ENCODE peak calls at places on chromosomes 7 and 10, in nine cellular contexts. N is neural progenitor cell, J is A549, D is astrocyte, P is PC-9, S is fibroblast of lung, X is SK-N-SH, M is IMR-90, I is hepatocyte. Q is an unnamed sample.

GRCh38 chr7:35758421-35758820 is 42.4 kb upstream of the SEPTIN7 start:
- DNase-seq in P (no peak), M (no peak), D (no peak), J (peak), X (peak), S (peak), I (peak), N (peak), Q (no peak)

GRCh38 chr10:120943542-120943941 is 92.4 kb downstream of the WDR11 start:
- DNase-seq in M (no peak), J (no peak), S (no peak), D (no peak), N (peak), P (no peak), X (peak), I (no peak), Q (no peak)

GRCh38 chr10:12534824-12535223 is 185.5 kb downstream of the CAMK1D start:
- DNase-seq in D (peak), S (peak), M (peak), J (no peak), I (no peak), X (peak), P (peak), N (no peak), Q (peak)

GRCh38 chr7:15130666-15131541 is 228.4 kb upstream of the DGKB start:
- DNase-seq in S (peak), X (no peak), D (peak), I (no peak), J (peak), M (peak), N (no peak), P (no peak), Q (peak)

GRCh38 chr7:95322396-95322795 is 1.9 kb downstream of the PON1 start:
- DNase-seq in S (peak), D (peak), X (no peak), M (no peak), N (no peak), P (no peak), I (no peak), J (no peak), Q (no peak)

GRCh38 chr10:74929197-74929596 is 102.8 kb downstream of the KAT6B start:
- DNase-seq in P (no peak), D (peak), N (no peak), X (no peak), I (no peak), J (no peak), M (peak), S (peak), Q (no peak)

GRCh38 chr7:67821116-67821515 is 824.5 kb downstream of the TYW1 start:
- DNase-seq in S (peak), J (no peak), N (no peak), D (no peak), P (no peak), M (no peak), I (no peak), X (no peak), Q (no peak)

GRCh38 chr10:122142652-122143237 is 128.4 kb upstream of the BTBD16 start:
- DNase-seq in D (no peak), N (peak), S (no peak), J (no peak), P (no peak), M (no peak), X (peak), I (no peak), Q (no peak)

GRCh38 chr7:70032673-70033072 is 434.4 kb downstream of the AUTS2 start:
- DNase-seq in D (no peak), I (no peak), N (no peak), S (no peak), X (no peak), P (no peak), M (no peak), J (no peak), Q (no peak)

GRCh38 chr7:116249969-116250553 is 39.7 kb downstream of the TES start:
- DNase-seq in J (peak), N (peak), X (peak), S (peak), P (no peak), M (peak), I (peak), D (peak), Q (peak)

GRCh38 chr7:39688611-39689485 is 65.5 kb downstream of the RALA start:
- DNase-seq in M (no peak), D (peak), J (peak), X (no peak), I (no peak), N (no peak), P (peak), S (peak), Q (peak)

GRCh38 chr7:142385528-142386340 is 127.9 kb upstream of the PRSS58 start:
- DNase-seq in X (peak), N (peak), S (peak), I (peak), P (peak), J (peak), M (peak), D (peak), Q (peak)

GRCh38 chr10:71684356-71685173 is 35.0 kb downstream of the C10orf105 start:
- DNase-seq in D (no peak), M (no peak), I (no peak), X (no peak), N (no peak), S (no peak), P (no peak), J (peak), Q (no peak)

GRCh38 chr10:67261300-67261797 is 335.5 kb downstream of the LRRTM3 start:
- DNase-seq in J (no peak), P (no peak), D (no peak), S (no peak), M (no peak), X (no peak), N (no peak), I (no peak), Q (no peak)

GRCh38 chr7:72098812-72099211 is 313.3 kb downstream of the CALN1 start:
- DNase-seq in D (no peak), J (no peak), M (no peak), P (no peak), N (no peak), S (no peak), I (peak), X (peak), Q (no peak)

GRCh38 chr10:71239946-71240795 is 27.8 kb downstream of the UNC5B start:
- DNase-seq in S (no peak), I (no peak), P (no peak), D (no peak), M (no peak), X (no peak), N (no peak), J (no peak), Q (no peak)

GRCh38 chr7:138163800-138164199 is 87.5 kb downstream of the AKR1D1 start:
- DNase-seq in M (no peak), S (no peak), I (no peak), N (no peak), D (no peak), P (no peak), J (no peak), X (no peak), Q (no peak)

GRCh38 chr7:138158739-138159528 is 82.7 kb downstream of the AKR1D1 start:
- DNase-seq in D (no peak), P (no peak), X (no peak), N (no peak), I (no peak), M (no peak), J (no peak), S (no peak), Q (no peak)

GRCh38 chr7:138157702-138158101 is 81.4 kb downstream of the AKR1D1 start:
- DNase-seq in I (no peak), D (no peak), X (no peak), J (no peak), P (no peak), N (no peak), M (no peak), S (no peak), Q (no peak)

GRCh38 chr7:138164804-138165203 is 88.5 kb downstream of the AKR1D1 start:
- DNase-seq in J (peak), N (no peak), P (no peak), S (no peak), D (no peak), X (no peak), M (no peak), I (no peak), Q (peak)

DNA sequence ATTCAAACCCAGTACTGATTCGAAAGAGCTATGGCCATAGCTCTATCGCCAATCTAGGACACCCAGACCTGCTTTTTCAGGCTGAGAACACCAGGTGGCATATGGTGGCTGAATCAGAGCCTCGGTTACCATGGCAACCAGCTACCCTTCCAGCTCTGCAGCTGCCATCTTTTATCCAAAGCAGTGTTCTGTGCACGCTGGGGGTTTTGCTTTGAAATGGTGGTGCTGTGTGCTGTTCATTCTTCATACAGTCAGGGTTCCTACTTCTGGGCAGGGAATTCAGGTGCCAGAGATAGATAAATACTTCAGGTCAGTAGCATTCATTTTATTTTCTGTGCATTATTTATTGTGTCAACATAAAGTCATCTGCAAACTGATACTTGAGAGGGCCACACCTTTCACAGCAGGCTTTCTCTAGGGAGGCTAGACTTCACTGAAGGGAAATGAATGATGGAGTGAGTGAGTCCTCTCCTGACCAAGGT is 85.4 kb downstream of the AKR1D1 start:
- DNase-seq in I (peak), J (peak), M (peak), N (peak), X (peak), P (peak), D (peak), S (peak), Q (peak)
- H3K4me2 ChIP-seq in I (peak), J (peak), M (no peak), N (no peak), X (peak), P (peak), D (peak), S (no peak), Q (no peak)

GRCh38 chr7:111388016-111388415 is 174.3 kb downstream of the IMMP2L start:
- DNase-seq in D (no peak), I (no peak), X (no peak), N (no peak), S (no peak), M (no peak), P (no peak), J (no peak), Q (no peak)
- TF ChIP-seq CTCF in D (no peak), I (no peak), X (no peak), N (no peak), S (no peak), M (no peak), P (no peak), J (no peak), Q (no peak)

GRCh38 chr7:112939589-112940313 is 146.9 kb downstream of the GPR85 start:
- DNase-seq in M (peak), P (peak), S (peak), X (peak), N (peak), D (peak), I (peak), J (peak), Q (peak)

GRCh38 chr7:112940314-112940732 is 146.3 kb downstream of the GPR85 start:
- DNase-seq in N (no peak), P (no peak), M (no peak), S (no peak), D (peak), X (no peak), I (no peak), J (no peak), Q (no peak)

GRCh38 chr7:112946350-112946749 is 140.3 kb downstream of the GPR85 start:
- DNase-seq in N (no peak), X (no peak), S (no peak), J (no peak), I (no peak), P (no peak), D (no peak), M (peak), Q (no peak)

GRCh38 chr7:112942981-112943380 is 143.6 kb downstream of the GPR85 start:
- DNase-seq in I (no peak), D (no peak), P (no peak), X (no peak), S (no peak), M (no peak), N (no peak), J (no peak), Q (no peak)

DNA sequence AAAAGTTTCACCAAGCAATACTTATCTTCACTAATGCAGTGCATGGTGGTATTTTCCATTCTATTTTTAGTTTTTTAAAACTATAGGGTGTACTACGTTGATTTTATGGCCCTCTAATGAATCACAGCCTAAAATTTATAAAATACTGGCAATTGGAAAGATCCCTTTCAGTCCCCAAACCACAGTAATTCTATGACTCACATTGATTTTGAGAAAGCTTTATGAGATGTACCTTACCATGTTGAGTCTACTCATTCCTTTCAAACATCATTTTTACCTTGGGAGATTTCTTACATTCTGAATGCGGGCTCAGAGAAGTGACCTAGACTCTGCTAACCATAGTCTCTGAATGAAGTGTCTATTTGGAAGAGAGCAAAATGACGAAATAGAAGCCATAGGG is 141.6 kb downstream of the GPR85 start:
- DNase-seq in J (no peak), S (peak), P (no peak), D (no peak), I (no peak), N (no peak), M (peak), X (no peak), Q (no peak)
- H3K4me2 ChIP-seq in J (no peak), S (no peak), P (no peak), D (no peak), I (no peak), N (no peak), M (no peak), X (no peak), Q (no peak)

GRCh38 chr7:1974714-1975113 is 258.0 kb downstream of the MAD1L1 start:
- DNase-seq in I (no peak), P (no peak), D (no peak), X (no peak), S (no peak), N (no peak), M (no peak), J (no peak), Q (no peak)

GRCh38 chr7:1974290-1974689 is 258.5 kb downstream of the MAD1L1 start:
- DNase-seq in P (no peak), J (no peak), M (no peak), X (no peak), S (no peak), N (no peak), D (no peak), I (no peak), Q (no peak)

GRCh38 chr7:1971946-1972654 is 260.6 kb downstream of the MAD1L1 start:
- DNase-seq in D (no peak), S (no peak), M (no peak), X (no peak), J (no peak), N (no peak), P (no peak), I (no peak), Q (no peak)

GRCh38 chr7:1972734-1973133 is 260.0 kb downstream of the MAD1L1 start:
- DNase-seq in N (no peak), M (no peak), P (no peak), J (no peak), D (no peak), I (no peak), X (no peak), S (no peak), Q (no peak)

GRCh38 chr7:1973321-1974251 is 259.2 kb downstream of the MAD1L1 start:
- DNase-seq in M (no peak), I (no peak), J (no peak), P (no peak), D (no peak), X (no peak), N (no peak), S (no peak), Q (no peak)
- TF ChIP-seq CTCF in M (no peak), I (no peak), J (no peak), P (no peak), D (no peak), X (no peak), N (no peak), S (no peak), Q (no peak)

GRCh38 chr10:15254808-15255655 is 86.5 kb upstream of the NMT2 start:
- DNase-seq in N (no peak), P (no peak), J (no peak), X (no peak), D (no peak), S (no peak), I (no peak), M (no peak), Q (no peak)
- H3K4me2 ChIP-seq in N (peak), P (no peak), J (no peak), X (no peak), D (peak), S (no peak), I (no peak), M (no peak), Q (no peak)

GRCh38 chr10:111076682-111077661 is at the start of gene ADRA2A:
- DNase-seq in M (peak), S (peak), J (peak), X (peak), P (no peak), I (peak), D (peak), N (peak), Q (peak)
- TF ChIP-seq CTCF in M (no peak), S (no peak), J (no peak), X (no peak), P (no peak), I (peak), D (no peak), N (no peak), Q (no peak)

GRCh38 chr10:89001428-89002072 is 11.0 kb downstream of the FAS start:
- DNase-seq in N (peak), S (peak), J (no peak), D (no peak), M (peak), P (no peak), X (no peak), I (no peak), Q (no peak)

GRCh38 chr10:89001024-89001423 is 10.4 kb downstream of the FAS start:
- DNase-seq in X (no peak), I (no peak), P (no peak), J (no peak), N (no peak), D (no peak), S (no peak), M (no peak), Q (no peak)

GRCh38 chr10:89003344-89003743 is 12.7 kb downstream of the FAS start:
- DNase-seq in D (no peak), S (no peak), M (peak), J (no peak), P (no peak), N (no peak), X (no peak), I (no peak), Q (peak)

GRCh38 chr10:88999629-89000028 is 9.0 kb downstream of the FAS start:
- DNase-seq in M (peak), J (peak), P (no peak), S (no peak), N (no peak), D (no peak), X (no peak), I (no peak), Q (peak)

GRCh38 chr10:89002234-89002978 is 11.8 kb downstream of the FAS start:
- DNase-seq in M (no peak), D (no peak), S (no peak), P (no peak), N (no peak), X (no peak), I (no peak), J (no peak), Q (no peak)
- H3K4me2 ChIP-seq in M (no peak), D (no peak), S (no peak), P (no peak), N (no peak), X (no peak), I (no peak), J (no peak), Q (no peak)

Q was measured in mammary epithelial cell.